ENCODE peak calls at places on chromosomes 1 and 21, in six cellular contexts. One of them, this sample, is unnamed.

GRCh38 chr1:51946300-51946699 is 44.2 kb downstream of the RAB3B start:
- DNase-seq in transverse colon: no peak
- DNase-seq in fibroblast of lung: peak
- DNase-seq in uterus: no peak
- DNase-seq in mesenchymal stem cell: peak
- DNase-seq in tibial artery: no peak
- DNase-seq in this sample: no peak

GRCh38 chr1:9352364-9353140 is 59.9 kb downstream of the SPSB1 start:
- DNase-seq in fibroblast of lung: no peak
- DNase-seq in tibial artery: no peak
- DNase-seq in mesenchymal stem cell: peak
- DNase-seq in uterus: no peak
- DNase-seq in transverse colon: no peak
- DNase-seq in this sample: no peak

GRCh38 chr1:53982034-53982761 is 35.8 kb downstream of the LDLRAD1 start:
- DNase-seq in mesenchymal stem cell: peak
- DNase-seq in fibroblast of lung: peak
- DNase-seq in tibial artery: no peak
- DNase-seq in transverse colon: peak
- DNase-seq in uterus: peak
- DNase-seq in this sample: no peak

GRCh38 chr1:182087304-182087703 is 25.8 kb upstream of the ZNF648 start:
- DNase-seq in fibroblast of lung: no peak
- DNase-seq in transverse colon: no peak
- DNase-seq in uterus: no peak
- DNase-seq in mesenchymal stem cell: no peak
- DNase-seq in tibial artery: no peak
- DNase-seq in this sample: no peak

GRCh38 chr1:38783659-38784229 is 75.8 kb downstream of the RRAGC start:
- DNase-seq in fibroblast of lung: peak
- DNase-seq in tibial artery: no peak
- DNase-seq in transverse colon: no peak
- DNase-seq in uterus: no peak
- DNase-seq in mesenchymal stem cell: no peak
- DNase-seq in this sample: no peak

GRCh38 chr1:12069616-12070244 is 6.6 kb downstream of the TNFRSF8 start:
- DNase-seq in fibroblast of lung: peak
- DNase-seq in tibial artery: no peak
- DNase-seq in transverse colon: no peak
- DNase-seq in mesenchymal stem cell: no peak
- DNase-seq in uterus: no peak
- DNase-seq in this sample: no peak

GRCh38 chr1:117657031-117657430 is 51.2 kb downstream of the TENT5C start:
- DNase-seq in uterus: no peak
- DNase-seq in transverse colon: no peak
- DNase-seq in fibroblast of lung: peak
- DNase-seq in tibial artery: no peak
- DNase-seq in mesenchymal stem cell: peak
- DNase-seq in this sample: no peak

GRCh38 chr1:247824023-247824422 is at the start of gene OR14A16:
- DNase-seq in fibroblast of lung: no peak
- DNase-seq in transverse colon: no peak
- DNase-seq in tibial artery: no peak
- DNase-seq in mesenchymal stem cell: no peak
- DNase-seq in uterus: no peak
- DNase-seq in this sample: no peak

GRCh38 chr1:192225266-192225665 is 67.0 kb downstream of the RGS18 start:
- DNase-seq in fibroblast of lung: no peak
- DNase-seq in tibial artery: no peak
- DNase-seq in transverse colon: no peak
- DNase-seq in mesenchymal stem cell: peak
- DNase-seq in uterus: no peak
- DNase-seq in this sample: no peak

GRCh38 chr21:41232055-41232454 is 64.1 kb downstream of the BACE2 start:
- DNase-seq in uterus: no peak
- DNase-seq in fibroblast of lung: no peak
- DNase-seq in tibial artery: no peak
- DNase-seq in transverse colon: no peak
- DNase-seq in mesenchymal stem cell: no peak
- DNase-seq in this sample: no peak

GRCh38 chr1:27496604-27497155 is 6.7 kb upstream of the WASF2 start:
- DNase-seq in fibroblast of lung: peak
- DNase-seq in uterus: peak
- DNase-seq in tibial artery: no peak
- DNase-seq in mesenchymal stem cell: peak
- DNase-seq in transverse colon: no peak
- DNase-seq in this sample: no peak

GRCh38 chr1:154129392-154129970 is 25.4 kb downstream of the NUP210L start:
- DNase-seq in uterus: no peak
- DNase-seq in tibial artery: no peak
- DNase-seq in mesenchymal stem cell: no peak
- DNase-seq in fibroblast of lung: peak
- DNase-seq in transverse colon: no peak
- DNase-seq in this sample: no peak

GRCh38 chr1:171292799-171293198 is 21.2 kb upstream of the FMO4 start:
- DNase-seq in fibroblast of lung: peak
- DNase-seq in tibial artery: no peak
- DNase-seq in uterus: no peak
- DNase-seq in mesenchymal stem cell: no peak
- DNase-seq in transverse colon: no peak
- DNase-seq in this sample: no peak

GRCh38 chr21:38311091-38311490 is 54.3 kb downstream of the KCNJ15 start:
- DNase-seq in tibial artery: no peak
- DNase-seq in transverse colon: no peak
- DNase-seq in fibroblast of lung: no peak
- DNase-seq in uterus: no peak
- DNase-seq in mesenchymal stem cell: no peak
- DNase-seq in this sample: no peak

GRCh38 chr1:156664046-156664948 is 12.9 kb downstream of the NES start:
- DNase-seq in fibroblast of lung: peak
- DNase-seq in transverse colon: no peak
- DNase-seq in uterus: peak
- DNase-seq in tibial artery: no peak
- DNase-seq in mesenchymal stem cell: peak
- DNase-seq in this sample: no peak

GRCh38 chr1:185317886-185318310 is 855 bp upstream of the IVNS1ABP start:
- DNase-seq in mesenchymal stem cell: peak
- DNase-seq in fibroblast of lung: peak
- DNase-seq in tibial artery: no peak
- DNase-seq in uterus: no peak
- DNase-seq in transverse colon: peak
- DNase-seq in this sample: no peak

GRCh38 chr21:34548782-34549376 is 36.9 kb upstream of the KCNE1 start:
- DNase-seq in tibial artery: no peak
- DNase-seq in transverse colon: no peak
- DNase-seq in mesenchymal stem cell: no peak
- DNase-seq in fibroblast of lung: no peak
- DNase-seq in uterus: no peak
- DNase-seq in this sample: no peak

GRCh38 chr1:99507906-99508732 is 137.8 kb upstream of the PALMD start:
- DNase-seq in transverse colon: no peak
- DNase-seq in fibroblast of lung: no peak
- DNase-seq in tibial artery: no peak
- DNase-seq in mesenchymal stem cell: no peak
- DNase-seq in uterus: no peak
- DNase-seq in this sample: no peak

GRCh38 chr1:167775178-167775577 is 53.4 kb downstream of the MPZL1 start:
- DNase-seq in uterus: no peak
- DNase-seq in mesenchymal stem cell: peak
- DNase-seq in transverse colon: no peak
- DNase-seq in tibial artery: no peak
- DNase-seq in fibroblast of lung: peak
- DNase-seq in this sample: no peak

DNA sequence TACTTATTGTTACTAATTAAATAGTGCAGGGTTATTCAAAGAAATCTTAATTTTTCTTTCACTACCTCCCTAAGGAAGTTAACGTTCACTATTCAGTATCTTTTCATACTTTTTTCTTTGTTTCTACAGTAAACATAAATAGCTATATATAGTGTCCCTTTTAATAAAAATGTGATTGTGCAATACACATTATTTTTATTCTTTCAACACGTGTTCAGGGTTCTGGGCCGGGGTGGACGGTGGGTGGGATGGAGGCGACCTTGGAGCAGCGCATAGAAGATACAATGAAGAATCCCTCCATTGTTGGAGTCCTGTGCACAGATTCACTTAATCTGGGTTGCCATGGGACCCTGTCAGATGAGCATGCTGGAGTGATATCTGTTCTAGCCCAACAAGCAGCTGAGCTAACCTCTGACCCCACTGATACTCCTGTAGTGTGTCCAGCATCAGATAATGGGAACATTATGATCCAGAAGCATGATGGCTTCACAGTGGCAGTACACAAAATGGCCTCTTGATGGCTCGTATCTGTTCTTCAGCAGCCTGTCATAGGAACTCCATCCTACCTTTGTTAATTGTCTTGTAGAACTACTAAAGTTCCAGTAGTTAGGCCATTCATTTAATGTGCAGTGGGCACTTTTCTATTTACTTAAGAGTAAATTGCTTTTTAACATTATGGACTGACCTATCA is 155.9 kb upstream of the L1TD1 start:
- DNase-seq in mesenchymal stem cell: no peak
- DNase-seq in fibroblast of lung: no peak
- DNase-seq in transverse colon: no peak
- DNase-seq in uterus: no peak
- DNase-seq in tibial artery: no peak
- DNase-seq in this sample: no peak
- H3K27ac ChIP-seq in mesenchymal stem cell: no peak
- H3K27ac ChIP-seq in fibroblast of lung: no peak
- H3K27ac ChIP-seq in transverse colon: no peak
- H3K27ac ChIP-seq in uterus: no peak
- H3K27ac ChIP-seq in tibial artery: no peak
- H3K27ac ChIP-seq in this sample: no peak

DNA sequence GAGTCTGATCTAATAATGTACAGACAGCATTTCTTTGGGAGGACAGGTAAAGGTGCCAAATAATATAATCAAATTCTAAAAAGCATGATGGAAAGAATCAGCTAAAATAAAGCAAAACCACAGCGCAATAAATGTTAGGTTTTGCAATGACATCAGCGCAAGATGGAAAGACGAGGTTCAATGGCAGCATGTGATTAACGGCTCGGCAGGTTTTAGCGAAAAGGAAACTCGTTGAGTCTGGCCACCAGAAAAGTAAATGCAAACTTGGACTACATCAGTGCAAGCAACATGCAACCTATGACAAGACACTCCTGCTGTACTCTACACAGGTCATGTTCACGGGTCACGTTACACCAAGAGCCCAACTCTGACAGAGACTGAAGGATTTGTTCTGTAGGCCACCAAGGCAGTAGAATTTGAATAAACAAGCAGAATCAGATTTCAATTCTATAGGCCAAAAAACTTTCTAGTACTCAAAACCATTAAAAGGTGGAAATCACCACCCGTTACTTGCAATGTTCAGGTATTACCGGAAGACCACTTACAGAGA is 4.5 kb downstream of the SIPA1L2 start:
- DNase-seq in tibial artery: no peak
- DNase-seq in transverse colon: no peak
- DNase-seq in uterus: no peak
- DNase-seq in fibroblast of lung: no peak
- DNase-seq in mesenchymal stem cell: no peak
- DNase-seq in this sample: no peak
- H3K27ac ChIP-seq in tibial artery: no peak
- H3K27ac ChIP-seq in transverse colon: peak
- H3K27ac ChIP-seq in uterus: no peak
- H3K27ac ChIP-seq in fibroblast of lung: no peak
- H3K27ac ChIP-seq in mesenchymal stem cell: no peak
- H3K27ac ChIP-seq in this sample: no peak

DNA sequence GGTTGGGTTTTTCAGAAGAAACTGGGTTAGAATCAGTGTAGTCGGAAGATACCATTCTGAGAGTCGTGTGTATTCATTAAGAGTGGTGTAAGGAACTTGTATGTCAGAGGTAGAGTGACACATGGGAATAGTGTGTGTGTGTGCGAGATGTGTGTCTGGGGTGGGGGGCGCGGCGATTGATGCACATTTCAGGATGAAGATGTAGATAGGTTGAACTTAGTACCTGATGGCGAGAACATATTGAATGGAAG is 912 bp downstream of the SMG7 start:
- DNase-seq in uterus: no peak
- DNase-seq in fibroblast of lung: no peak
- DNase-seq in tibial artery: no peak
- DNase-seq in transverse colon: no peak
- DNase-seq in mesenchymal stem cell: no peak
- DNase-seq in this sample: no peak
- H3K27ac ChIP-seq in uterus: peak
- H3K27ac ChIP-seq in fibroblast of lung: peak
- H3K27ac ChIP-seq in tibial artery: peak
- H3K27ac ChIP-seq in transverse colon: peak
- H3K27ac ChIP-seq in mesenchymal stem cell: no peak
- H3K27ac ChIP-seq in this sample: peak

DNA sequence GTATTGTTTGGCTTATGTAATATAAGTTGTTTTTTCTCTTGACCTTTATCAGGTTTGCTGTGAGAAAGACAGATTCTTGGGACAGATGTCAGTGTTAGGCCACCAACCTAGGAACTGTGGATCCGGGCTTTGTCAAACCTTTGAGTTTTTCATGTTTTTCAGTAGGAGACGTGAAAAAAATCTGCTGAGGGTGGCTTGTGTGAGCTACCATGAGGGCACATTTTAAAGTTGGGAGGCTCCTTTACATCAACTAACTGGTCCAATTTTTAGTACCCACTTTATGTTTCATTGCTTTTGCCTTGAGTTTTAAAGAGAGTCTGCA is 801 bp downstream of the RPS6KC1 start:
- DNase-seq in uterus: no peak
- DNase-seq in tibial artery: no peak
- DNase-seq in transverse colon: no peak
- DNase-seq in fibroblast of lung: no peak
- DNase-seq in mesenchymal stem cell: no peak
- DNase-seq in this sample: no peak
- H3K27ac ChIP-seq in uterus: peak
- H3K27ac ChIP-seq in tibial artery: peak
- H3K27ac ChIP-seq in transverse colon: peak
- H3K27ac ChIP-seq in fibroblast of lung: peak
- H3K27ac ChIP-seq in mesenchymal stem cell: peak
- H3K27ac ChIP-seq in this sample: no peak

GRCh38 chr1:158014702-158015320 is 21.4 kb downstream of the KIRREL1 start:
- DNase-seq in mesenchymal stem cell: no peak
- DNase-seq in uterus: no peak
- DNase-seq in transverse colon: no peak
- DNase-seq in fibroblast of lung: no peak
- DNase-seq in tibial artery: no peak
- DNase-seq in this sample: no peak
- H3K27ac ChIP-seq in mesenchymal stem cell: peak
- H3K27ac ChIP-seq in uterus: peak
- H3K27ac ChIP-seq in transverse colon: peak
- H3K27ac ChIP-seq in fibroblast of lung: peak
- H3K27ac ChIP-seq in tibial artery: peak
- H3K27ac ChIP-seq in this sample: no peak

GRCh38 chr21:23218667-23219066 is 2220.5 kb downstream of the NCAM2 start:
- DNase-seq in fibroblast of lung: no peak
- DNase-seq in mesenchymal stem cell: no peak
- DNase-seq in tibial artery: no peak
- DNase-seq in transverse colon: no peak
- DNase-seq in uterus: no peak
- DNase-seq in this sample: no peak
- H3K27ac ChIP-seq in fibroblast of lung: no peak
- H3K27ac ChIP-seq in mesenchymal stem cell: no peak
- H3K27ac ChIP-seq in tibial artery: no peak
- H3K27ac ChIP-seq in transverse colon: no peak
- H3K27ac ChIP-seq in uterus: no peak
- H3K27ac ChIP-seq in this sample: no peak

This sample was measured in substantia nigra.